ENCODE peak calls at places on chromosome 10, in six cellular contexts. K is IMR-90, X is lower lobe of right lung, A is glutamatergic neuron, I is GM23338, S is GM19239. Y is an unnamed sample.

GRCh38 chr10:132634241-132634946 is 96.8 kb downstream of the INPP5A start:
- DNase-seq in K (no peak), X (no peak), A (peak; percentile 6), I (peak; percentile 48), S (no peak), Y (peak; percentile 21)

GRCh38 chr10:84247496-84247895 is 2.6 kb downstream of the RGR start:
- DNase-seq in K (no peak), X (no peak), A (no peak), I (no peak), S (no peak), Y (no peak)

GRCh38 chr10:125064681-125065492 is 95.5 kb downstream of the CTBP2 start:
- DNase-seq in K (peak; percentile 49), X (no peak), A (no peak), I (peak; percentile 58), S (peak; percentile 73), Y (no peak)

GRCh38 chr10:26697922-26698608 is 564 bp downstream of the PDSS1 start:
- DNase-seq in K (no peak), X (no peak), A (no peak), I (peak; percentile 10), S (peak; percentile 5), Y (no peak)

GRCh38 chr10:49149881-49150280 is 16.1 kb upstream of the FAM170B start:
- DNase-seq in K (no peak), X (no peak), A (no peak), I (no peak), S (no peak), Y (no peak)

GRCh38 chr10:11058014-11058413 is 40.3 kb downstream of the CELF2 start:
- DNase-seq in K (no peak), X (no peak), A (no peak), I (no peak), S (no peak), Y (no peak)

GRCh38 chr10:93319855-93320254 is 162.3 kb downstream of the MYOF start:
- DNase-seq in K (no peak), X (no peak), A (no peak), I (no peak), S (no peak), Y (no peak)

GRCh38 chr10:69742928-69743602 is 58.6 kb upstream of the COL13A1 start:
- DNase-seq in K (peak; percentile 19), X (no peak), A (peak; percentile 83), I (peak; percentile 75), S (no peak), Y (no peak)

GRCh38 chr10:43390791-43391190 is 18.2 kb downstream of the HNRNPF start:
- DNase-seq in K (peak; percentile 49), X (no peak), A (no peak), I (peak; percentile 60), S (no peak), Y (peak; percentile 43)

GRCh38 chr10:86401588-86402282 is 35.1 kb upstream of the GRID1 start:
- DNase-seq in K (no peak), X (peak; percentile 57), A (no peak), I (peak; percentile 59), S (no peak), Y (no peak)

GRCh38 chr10:102712843-102713242 is 1.4 kb downstream of the ARL3 start:
- DNase-seq in K (no peak), X (no peak), A (no peak), I (no peak), S (no peak), Y (no peak)